ENCODE peak calls at places on chromosomes 16 and 17, in seven cellular contexts. One of them, this sample, is unnamed.

GRCh38 chr16:66358231-66358630 is 8.3 kb upstream of the CDH5 start:
- DNase-seq in hippocampal formation: no peak
- DNase-seq in activated CD8-positive, alpha-beta memory T cell treated with anti-CD3 and anti-CD28 coated beads for 24 hours: no peak
- DNase-seq in Caco-2: no peak
- DNase-seq in tibial artery: no peak
- DNase-seq in iPS-NIHi11: no peak
- DNase-seq in fibroblast of lung: no peak
- DNase-seq in this sample: no peak

GRCh38 chr17:78658281-78658785 is 81.1 kb upstream of the DNAH17 start:
- DNase-seq in fibroblast of lung: peak; percentile 64
- DNase-seq in tibial artery: no peak
- DNase-seq in Caco-2: no peak
- DNase-seq in hippocampal formation: no peak
- DNase-seq in activated CD8-positive, alpha-beta memory T cell treated with anti-CD3 and anti-CD28 coated beads for 24 hours: no peak
- DNase-seq in iPS-NIHi11: no peak
- DNase-seq in this sample: no peak

GRCh38 chr16:27813591-27813990 is 249.9 kb downstream of the GSG1L start:
- DNase-seq in tibial artery: peak; percentile 40
- DNase-seq in hippocampal formation: no peak
- DNase-seq in fibroblast of lung: no peak
- DNase-seq in iPS-NIHi11: no peak
- DNase-seq in Caco-2: no peak
- DNase-seq in activated CD8-positive, alpha-beta memory T cell treated with anti-CD3 and anti-CD28 coated beads for 24 hours: no peak
- DNase-seq in this sample: no peak

GRCh38 chr17:81713004-81713555 is 996 bp downstream of the SLC25A10 start:
- DNase-seq in hippocampal formation: no peak
- DNase-seq in fibroblast of lung: no peak
- DNase-seq in activated CD8-positive, alpha-beta memory T cell treated with anti-CD3 and anti-CD28 coated beads for 24 hours: no peak
- DNase-seq in tibial artery: no peak
- DNase-seq in iPS-NIHi11: no peak
- DNase-seq in Caco-2: no peak
- DNase-seq in this sample: no peak

GRCh38 chr17:19569785-19570496 is 36.3 kb downstream of the SLC47A1 start:
- DNase-seq in hippocampal formation: no peak
- DNase-seq in tibial artery: no peak
- DNase-seq in activated CD8-positive, alpha-beta memory T cell treated with anti-CD3 and anti-CD28 coated beads for 24 hours: no peak
- DNase-seq in fibroblast of lung: no peak
- DNase-seq in iPS-NIHi11: no peak
- DNase-seq in Caco-2: no peak
- DNase-seq in this sample: no peak

GRCh38 chr17:1813088-1813487 is 16.6 kb downstream of the SMYD4 start:
- DNase-seq in iPS-NIHi11: no peak
- DNase-seq in activated CD8-positive, alpha-beta memory T cell treated with anti-CD3 and anti-CD28 coated beads for 24 hours: no peak
- DNase-seq in fibroblast of lung: peak; percentile 45
- DNase-seq in hippocampal formation: no peak
- DNase-seq in Caco-2: no peak
- DNase-seq in tibial artery: no peak
- DNase-seq in this sample: no peak

GRCh38 chr17:44465276-44465675 is 37.9 kb downstream of the GPATCH8 start:
- DNase-seq in hippocampal formation: no peak
- DNase-seq in iPS-NIHi11: no peak
- DNase-seq in activated CD8-positive, alpha-beta memory T cell treated with anti-CD3 and anti-CD28 coated beads for 24 hours: no peak
- DNase-seq in tibial artery: no peak
- DNase-seq in Caco-2: no peak
- DNase-seq in fibroblast of lung: no peak
- DNase-seq in this sample: no peak

GRCh38 chr17:64544742-64545141 is 38.0 kb downstream of the CEP95 start:
- DNase-seq in iPS-NIHi11: no peak
- DNase-seq in tibial artery: no peak
- DNase-seq in activated CD8-positive, alpha-beta memory T cell treated with anti-CD3 and anti-CD28 coated beads for 24 hours: no peak
- DNase-seq in fibroblast of lung: no peak
- DNase-seq in hippocampal formation: no peak
- DNase-seq in Caco-2: no peak
- DNase-seq in this sample: no peak

This sample was measured in NCI-H2081 treated with DMSO at 0.1 percent for 48 hours.